ENCODE peak calls at places on chromosomes 13 and 19, in eight cellular contexts. Z, J, A, T, U, R, S and O are unnamed samples.

GRCh38 chr19:18091217-18091608 is 4.5 kb upstream of the IL12RB1 start:
- DNase-seq in R (no peak), J (peak), A (no peak), T (peak), U (no peak), S (no peak), Z (no peak), O (peak)

GRCh38 chr19:50414850-50415660 is 3.7 kb upstream of the SPIB start:
- DNase-seq in U (peak), S (no peak), A (no peak), R (peak), T (peak), Z (no peak), J (peak), O (no peak)

GRCh38 chr13:63838366-63839110 is 2422.9 kb upstream of the PCDH20 start:
- DNase-seq in U (no peak), S (no peak), T (no peak), A (no peak), J (no peak), R (no peak), Z (no peak), O (no peak)

GRCh38 chr19:13417054-13417453 is 89.2 kb downstream of the CACNA1A start:
- DNase-seq in R (no peak), T (no peak), S (no peak), A (peak), J (no peak), Z (no peak), U (no peak), O (no peak)

GRCh38 chr13:37640499-37640898 is 41.9 kb upstream of the POSTN start:
- DNase-seq in Z (peak), J (no peak), U (no peak), S (no peak), A (peak), R (no peak), T (no peak), O (peak)

GRCh38 chr13:111161601-111162600 is 46.8 kb downstream of the ARHGEF7 start:
- DNase-seq in T (no peak), U (no peak), A (no peak), Z (no peak), R (no peak), S (no peak), J (no peak), O (no peak)

GRCh38 chr13:86974251-86974994 is 696.7 kb upstream of the SLITRK5 start:
- DNase-seq in T (no peak), J (no peak), U (no peak), S (no peak), R (no peak), A (no peak), Z (no peak), O (no peak)

GRCh38 chr13:97124237-97124636 is 97.9 kb upstream of the MBNL2 start:
- DNase-seq in Z (no peak), J (no peak), A (no peak), U (no peak), R (no peak), T (no peak), S (no peak), O (no peak)

GRCh38 chr13:45042539-45042938 is 53.2 kb downstream of the GPALPP1 start:
- DNase-seq in S (no peak), Z (no peak), R (no peak), J (no peak), A (no peak), U (no peak), T (no peak), O (no peak)

GRCh38 chr13:107838592-107839161 is 376.7 kb downstream of the LIG4 start:
- DNase-seq in S (no peak), T (no peak), Z (no peak), A (no peak), U (no peak), R (no peak), J (no peak), O (no peak)

GRCh38 chr19:6032381-6032780 is 54.4 kb upstream of the RANBP3 start:
- DNase-seq in A (no peak), U (no peak), J (no peak), R (no peak), T (no peak), Z (no peak), S (no peak), O (no peak)

GRCh38 chr19:2636897-2637683 is 65.4 kb downstream of the GNG7 start:
- DNase-seq in T (peak), A (no peak), Z (peak), J (no peak), S (no peak), R (peak), U (peak), O (peak)

GRCh38 chr19:38172001-38172400 is 52.0 kb downstream of the DPF1 start:
- DNase-seq in Z (no peak), A (no peak), J (no peak), R (no peak), U (no peak), S (no peak), T (no peak), O (peak)

GRCh38 chr19:48806818-48807589 is 3.8 kb downstream of the BCAT2 start:
- DNase-seq in A (no peak), Z (no peak), T (no peak), U (peak), J (no peak), S (no peak), R (no peak), O (peak)

GRCh38 chr19:12796146-12797071 is 5.1 kb downstream of the JUNB start:
- DNase-seq in U (peak), A (peak), S (no peak), J (peak), T (peak), R (no peak), Z (peak), O (peak)

GRCh38 chr13:65149687-65150086 is 2080.4 kb downstream of the PCDH9 start:
- DNase-seq in S (no peak), U (no peak), J (no peak), T (no peak), A (no peak), Z (no peak), R (no peak), O (no peak)

GRCh38 chr13:25648996-25649633 is 277.3 kb downstream of the ATP8A2 start:
- DNase-seq in Z (no peak), R (no peak), J (no peak), T (no peak), A (no peak), S (peak), U (no peak), O (no peak)

GRCh38 chr19:2549701-2550191 is 73.8 kb downstream of the GADD45B start:
- DNase-seq in U (no peak), A (no peak), S (peak), R (no peak), J (peak), T (no peak), Z (peak), O (peak)

GRCh38 chr13:22848539-22849052 is 332.2 kb upstream of the SGCG start:
- DNase-seq in S (no peak), U (no peak), T (no peak), R (no peak), A (no peak), J (no peak), Z (no peak), O (no peak)

GRCh38 chr13:91778123-91778522 is 379.7 kb downstream of the GPC5 start:
- DNase-seq in R (no peak), T (no peak), Z (no peak), U (no peak), J (no peak), S (no peak), A (no peak), O (no peak)

GRCh38 chr19:50432221-50432626 is 468 bp upstream of the MYBPC2 start:
- DNase-seq in S (no peak), T (no peak), A (no peak), R (no peak), U (no peak), Z (no peak), J (no peak), O (no peak)

GRCh38 chr13:33146843-33147611 is 130.8 kb downstream of the KL start:
- DNase-seq in R (no peak), T (peak), U (no peak), Z (no peak), S (no peak), J (no peak), A (no peak), O (no peak)

GRCh38 chr13:23883255-23883654 is 5.9 kb downstream of the MIPEP start:
- DNase-seq in Z (no peak), R (no peak), T (no peak), J (no peak), S (no peak), U (no peak), A (no peak), O (peak)

GRCh38 chr19:46324277-46324676 is 22.6 kb upstream of the PPP5C start:
- DNase-seq in S (no peak), Z (no peak), U (no peak), R (no peak), A (no peak), J (no peak), T (no peak), O (no peak)

GRCh38 chr13:36370108-36370429 is 23.9 kb upstream of the SPART start:
- DNase-seq in A (no peak), T (no peak), S (no peak), R (no peak), J (no peak), U (no peak), Z (no peak), O (peak)